ENCODE peak calls at places on chromosomes 3 and 15, in nine cellular contexts. C is esophagus squamous epithelium; P is islet precursor cell; R is stimulated activated naive B cell treated with anti-CD40 and anti-IgM and Interleukin-4, amounts not matched to agents 10 μg/mL and 1 μg/mL and 100 μg/mL, for 72 hours; Q is MCF 10A; Z is B cell; G is posterior cingulate gyrus; X is smooth muscle cell of the brain vasculature; D is activated T-cell treated with anti-CD3 and anti-CD28 coated beads for 24 hours. W is an unnamed sample.

GRCh38 chr3:183038221-183038620 is 57.9 kb upstream of the DCUN1D1 start:
- DNase-seq in C (no peak), P (no peak), R (no peak), Q (no peak), Z (no peak), G (no peak), X (no peak), D (no peak), W (no peak)

GRCh38 chr3:190631295-190631694 is 117.4 kb downstream of the IL1RAP start:
- DNase-seq in C (no peak), P (no peak), R (no peak), Q (no peak), Z (no peak), G (no peak), X (no peak), D (no peak), W (no peak)

GRCh38 chr3:22960326-22960984 is 242.7 kb upstream of the UBE2E2 start:
- DNase-seq in C (no peak), P (no peak), R (no peak), Q (peak; percentile 61), Z (no peak), G (no peak), X (peak; percentile 33), D (no peak), W (no peak)

GRCh38 chr3:24119321-24119751 is 174.2 kb downstream of the NR1D2 start:
- DNase-seq in C (no peak), P (peak; percentile 3), R (no peak), Q (peak; percentile 80), Z (no peak), G (no peak), X (peak; percentile 43), D (no peak), W (no peak)

GRCh38 chr15:63043391-63044076 is 987 bp downstream of the TPM1 start:
- DNase-seq in C (no peak), P (no peak), R (peak; percentile 17), Q (no peak), Z (peak; percentile 59), G (no peak), X (no peak), D (no peak), W (peak; percentile 11)

GRCh38 chr15:69755571-69756310 is 303.1 kb downstream of the RPLP1 start:
- DNase-seq in C (no peak), P (peak; percentile 67), R (peak; percentile 84), Q (peak; percentile 36), Z (peak; percentile 86), G (no peak), X (no peak), D (peak; percentile 78), W (peak; percentile 67)

GRCh38 chr3:46811615-46812236 is 51.5 kb downstream of the MYL3 start:
- DNase-seq in C (no peak), P (peak; percentile 88), R (no peak), Q (no peak), Z (no peak), G (no peak), X (no peak), D (no peak), W (no peak)

GRCh38 chr3:48356419-48356818 is 15.6 kb upstream of the FBXW12 start:
- DNase-seq in C (no peak), P (no peak), R (no peak), Q (no peak), Z (no peak), G (no peak), X (no peak), D (no peak), W (no peak)

GRCh38 chr15:96352594-96353377 is 22.3 kb downstream of the NR2F2 start:
- DNase-seq in C (no peak), P (no peak), R (no peak), Q (no peak), Z (no peak), G (no peak), X (no peak), D (no peak), W (no peak)

GRCh38 chr15:80608688-80609087 is 86.4 kb upstream of the ABHD17C start:
- DNase-seq in C (no peak), P (no peak), R (no peak), Q (peak; percentile 70), Z (no peak), G (no peak), X (no peak), D (no peak), W (no peak)

GRCh38 chr3:138625707-138626365 is 17.3 kb downstream of the FAIM start:
- DNase-seq in C (no peak), P (no peak), R (no peak), Q (peak; percentile 74), Z (no peak), G (no peak), X (no peak), D (no peak), W (no peak)

GRCh38 chr3:168096210-168096795 is 579 bp upstream of the GOLIM4 start:
- DNase-seq in C (no peak), P (no peak), R (no peak), Q (peak; percentile 91), Z (no peak), G (peak; percentile 85), X (peak; percentile 75), D (no peak), W (no peak)

GRCh38 chr3:129783470-129783869 is 110.0 kb downstream of the TMCC1 start:
- DNase-seq in C (no peak), P (no peak), R (no peak), Q (no peak), Z (no peak), G (no peak), X (no peak), D (no peak), W (no peak)

GRCh38 chr15:93066834-93067648 is 22.0 kb downstream of the RGMA start:
- DNase-seq in C (no peak), P (no peak), R (no peak), Q (peak; percentile 72), Z (no peak), G (peak; percentile 81), X (no peak), D (no peak), W (no peak)

GRCh38 chr3:10702961-10703740 is 112.9 kb upstream of the SLC6A11 start:
- DNase-seq in C (no peak), P (peak; percentile 80), R (peak; percentile 9), Q (no peak), Z (no peak), G (peak; percentile 94), X (no peak), D (peak; percentile 4), W (no peak)

GRCh38 chr3:69370945-69371301 is 15.0 kb downstream of the FRMD4B start:
- DNase-seq in C (no peak), P (no peak), R (no peak), Q (no peak), Z (no peak), G (no peak), X (no peak), D (no peak), W (no peak)

GRCh38 chr3:10495614-10496013 is 9.8 kb downstream of the ATP2B2 start:
- DNase-seq in C (no peak), P (no peak), R (no peak), Q (no peak), Z (no peak), G (peak; percentile 17), X (no peak), D (no peak), W (no peak)

GRCh38 chr3:65833761-65834505 is 204.8 kb downstream of the MAGI1 start:
- DNase-seq in C (no peak), P (no peak), R (no peak), Q (peak; percentile 55), Z (no peak), G (no peak), X (peak; percentile 7), D (no peak), W (no peak)

GRCh38 chr3:194824100-194824499 is 138.4 kb downstream of the FAM43A start:
- DNase-seq in C (no peak), P (no peak), R (no peak), Q (peak; percentile 23), Z (no peak), G (no peak), X (no peak), D (no peak), W (no peak)

GRCh38 chr3:157149136-157149696 is 10.7 kb downstream of the CCNL1 start:
- DNase-seq in C (no peak), P (no peak), R (no peak), Q (no peak), Z (no peak), G (no peak), X (no peak), D (no peak), W (no peak)

GRCh38 chr3:121998030-121998580 is 23.9 kb downstream of the ILDR1 start:
- DNase-seq in C (no peak), P (no peak), R (peak; percentile 36), Q (no peak), Z (no peak), G (no peak), X (no peak), D (no peak), W (no peak)

GRCh38 chr3:15877813-15878212 is 80.0 kb upstream of the ANKRD28 start:
- DNase-seq in C (no peak), P (no peak), R (no peak), Q (no peak), Z (no peak), G (no peak), X (no peak), D (no peak), W (no peak)

GRCh38 chr3:188367741-188368140 is 213.8 kb downstream of the LPP start:
- DNase-seq in C (no peak), P (no peak), R (no peak), Q (no peak), Z (no peak), G (no peak), X (no peak), D (no peak), W (no peak)

GRCh38 chr15:39580630-39581500 is at the start of gene THBS1:
- DNase-seq in C (peak; percentile 19), P (peak; percentile 99), R (no peak), Q (peak; percentile 89), Z (no peak), G (peak; percentile 86), X (peak; percentile 64), D (peak; percentile 23), W (no peak)

GRCh38 chr15:62165029-62165792 is at the start of gene C2CD4B:
- DNase-seq in C (no peak), P (peak; percentile 75), R (no peak), Q (no peak), Z (no peak), G (no peak), X (no peak), D (no peak), W (no peak)

GRCh38 chr3:122572940-122573412 is 4.5 kb upstream of the PARP15 start:
- DNase-seq in C (no peak), P (peak; percentile 78), R (peak; percentile 55), Q (peak; percentile 87), Z (peak; percentile 72), G (no peak), X (peak; percentile 9), D (no peak), W (no peak)

W was measured in naive thymus-derived CD8-positive, alpha-beta T cell.